ENCODE peak calls at places on chromosomes 13 and 19, in six cellular contexts. M, O, Y, Q, Z and S are unnamed samples.
A peak's percentile ranks its signal among the peaks of the same experiment; 100 is the strongest.

GRCh38 chr13:98129059-98129741 is 13.7 kb upstream of the FARP1 start:
- DNase-seq in Z (no peak), M (no peak), Y (no peak), O (peak; percentile 8), Q (peak; percentile 77), S (no peak)

GRCh38 chr13:52599037-52599852 is 43.0 kb upstream of the HNRNPA1L2 start:
- DNase-seq in Q (peak; percentile 71), O (no peak), Y (no peak), M (no peak), Z (no peak), S (no peak)

GRCh38 chr13:24226762-24227161 is 66.2 kb downstream of the SPATA13 start:
- DNase-seq in Z (no peak), M (no peak), Y (no peak), O (no peak), Q (no peak), S (no peak)

GRCh38 chr19:45938733-45939319 is 24.2 kb upstream of the NANOS2 start:
- DNase-seq in O (no peak), Y (no peak), Q (no peak), M (no peak), Z (no peak), S (no peak)

GRCh38 chr13:83333614-83334388 is 548.5 kb downstream of the SLITRK1 start:
- DNase-seq in Y (no peak), Z (no peak), O (no peak), M (no peak), Q (no peak), S (no peak)

GRCh38 chr19:36051236-36051635 is 2.8 kb downstream of the THAP8 start:
- DNase-seq in Z (no peak), O (peak; percentile 85), Q (no peak), Y (no peak), M (no peak), S (no peak)

GRCh38 chr13:68988176-68988575 is 1119.5 kb upstream of the ATXN8OS start:
- DNase-seq in Z (no peak), Y (no peak), M (no peak), O (no peak), Q (no peak), S (no peak)

GRCh38 chr19:31436121-31436776 is 87.0 kb upstream of the TSHZ3 start:
- DNase-seq in Q (peak; percentile 24), Y (peak; percentile 63), O (no peak), M (no peak), Z (no peak), S (peak; percentile 45)

GRCh38 chr13:53068841-53069520 is 40.4 kb downstream of the OLFM4 start:
- DNase-seq in M (no peak), Z (no peak), O (no peak), Q (no peak), Y (no peak), S (no peak)

GRCh38 chr19:32498641-32499200 is 82.3 kb upstream of the PDCD5 start:
- DNase-seq in Y (no peak), Q (no peak), M (no peak), O (no peak), Z (no peak), S (no peak)

GRCh38 chr19:45137179-45137761 is 23.5 kb downstream of the NKPD1 start:
- DNase-seq in Q (no peak), Y (no peak), Z (no peak), M (no peak), O (no peak), S (no peak)

GRCh38 chr13:113754691-113755090 is 4.3 kb upstream of the TMEM255B start:
- DNase-seq in Z (no peak), M (no peak), Q (no peak), Y (no peak), O (no peak), S (no peak)

GRCh38 chr13:92126399-92126798 is 728.0 kb downstream of the GPC5 start:
- DNase-seq in Q (no peak), O (no peak), M (no peak), Z (no peak), Y (no peak), S (no peak)

GRCh38 chr19:35739275-35740107 is 2.8 kb downstream of the IGFLR1 start:
- DNase-seq in Z (no peak), O (no peak), M (no peak), Y (no peak), Q (no peak), S (no peak)

GRCh38 chr13:22793598-22794134 is 387.1 kb upstream of the SGCG start:
- DNase-seq in Z (no peak), Y (no peak), M (no peak), O (no peak), Q (no peak), S (peak; percentile 51)

GRCh38 chr19:54209058-54209747 is 8.5 kb downstream of the RPS9 start:
- DNase-seq in M (no peak), O (peak; percentile 67), Q (no peak), Y (no peak), Z (no peak), S (peak; percentile 48)

GRCh38 chr13:80955487-80955886 is 614.6 kb upstream of the SPRY2 start:
- DNase-seq in M (no peak), Y (no peak), Z (no peak), O (no peak), Q (no peak), S (no peak)

GRCh38 chr19:55418185-55418584 is 10.6 kb upstream of the UBE2S start:
- DNase-seq in M (peak; percentile 67), Q (peak; percentile 91), Y (peak; percentile 86), O (peak; percentile 73), Z (peak; percentile 41), S (peak; percentile 53)

GRCh38 chr19:14775855-14776254 is 2.5 kb downstream of the ADGRE2 start:
- DNase-seq in Y (no peak), Z (no peak), Q (no peak), O (peak; percentile 31), M (no peak), S (peak; percentile 18)

GRCh38 chr13:74661851-74662250 is 527.6 kb upstream of the KLF12 start:
- DNase-seq in O (no peak), M (no peak), Z (no peak), Q (no peak), Y (no peak), S (no peak)

GRCh38 chr13:84393981-84394625 is 511.8 kb upstream of the SLITRK1 start:
- DNase-seq in O (no peak), M (no peak), Z (no peak), Y (no peak), Q (no peak), S (no peak)

GRCh38 chr13:21831654-21832324 is 160.9 kb downstream of the FGF9 start:
- DNase-seq in Z (no peak), Q (no peak), O (no peak), Y (no peak), M (no peak), S (no peak)

GRCh38 chr13:109655611-109656010 is 130.8 kb downstream of the IRS2 start:
- DNase-seq in O (no peak), Z (no peak), M (no peak), Q (no peak), Y (no peak), S (no peak)

GRCh38 chr13:35851238-35851814 is 279.9 kb downstream of the DCLK1 start:
- DNase-seq in Y (no peak), M (no peak), Q (no peak), Z (no peak), O (no peak), S (no peak)

GRCh38 chr19:16509141-16510061 is 13.2 kb downstream of the C19orf44 start:
- DNase-seq in Z (no peak), M (no peak), Q (peak; percentile 36), O (no peak), Y (no peak), S (peak; percentile 68)

GRCh38 chr13:78247362-78247761 is 328.7 kb upstream of the EDNRB start:
- DNase-seq in Y (no peak), Q (no peak), O (no peak), M (no peak), Z (no peak), S (no peak)

GRCh38 chr13:99657848-99658265 is 156.6 kb downstream of the TM9SF2 start:
- DNase-seq in O (peak; percentile 68), Z (no peak), M (no peak), Q (no peak), Y (peak; percentile 29), S (no peak)

GRCh38 chr19:44580366-44580895 is 32.9 kb upstream of the IGSF23 start:
- DNase-seq in O (no peak), Y (no peak), Q (no peak), Z (no peak), M (no peak), S (no peak)

GRCh38 chr13:110062777-110063442 is 244.0 kb downstream of the COL4A1 start:
- DNase-seq in Y (no peak), Z (no peak), O (no peak), Q (no peak), M (no peak), S (no peak)

GRCh38 chr19:3405261-3405653 is 38.9 kb downstream of the NFIC start:
- DNase-seq in Q (no peak), Z (no peak), O (no peak), M (no peak), Y (no peak), S (no peak)
- H4K91ac ChIP-seq in Q (peak overlapping the region; percentile 98), Z (no peak overlapping the region), O (no peak overlapping the region), M (no peak overlapping the region), Y (no peak overlapping the region), S (no peak overlapping the region)

GRCh38 chr13:97026759-97027555 is 32.7 kb upstream of the OXGR1 start:
- DNase-seq in Z (no peak), O (no peak), Q (no peak), Y (no peak), M (no peak), S (peak; percentile 69)
- H4K91ac ChIP-seq in Z (no peak overlapping the region), O (no peak overlapping the region), Q (no peak overlapping the region), Y (no peak overlapping the region), M (no peak overlapping the region), S (peak overlapping the region; percentile 90)

DNA sequence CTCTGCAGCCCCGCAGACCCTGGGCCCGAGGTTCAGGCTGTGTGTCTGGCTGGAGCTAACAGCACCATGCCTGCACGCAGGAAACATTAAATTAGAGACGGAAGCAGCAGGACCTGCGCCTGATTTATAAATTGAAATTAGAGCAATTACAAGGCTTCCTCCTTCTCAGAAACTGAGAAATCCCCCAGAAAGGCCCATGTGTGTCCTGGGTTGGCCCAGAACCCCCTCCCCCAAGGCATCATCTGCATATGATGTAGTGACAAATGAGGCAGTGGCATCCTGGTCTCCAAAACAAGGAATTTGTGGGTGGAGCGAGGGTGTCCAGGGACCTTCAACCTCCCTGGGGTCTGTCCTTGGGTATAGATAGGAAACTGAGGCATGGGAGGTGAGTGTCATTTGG is 27.2 kb upstream of the SEMA6B start:
- DNase-seq in Q (no peak), Y (no peak), Z (no peak), M (no peak), O (no peak), S (no peak)
- H4K91ac ChIP-seq in Q (no peak overlapping the region), Y (no peak overlapping the region), Z (no peak overlapping the region), M (no peak overlapping the region), O (no peak overlapping the region), S (no peak overlapping the region)

DNA sequence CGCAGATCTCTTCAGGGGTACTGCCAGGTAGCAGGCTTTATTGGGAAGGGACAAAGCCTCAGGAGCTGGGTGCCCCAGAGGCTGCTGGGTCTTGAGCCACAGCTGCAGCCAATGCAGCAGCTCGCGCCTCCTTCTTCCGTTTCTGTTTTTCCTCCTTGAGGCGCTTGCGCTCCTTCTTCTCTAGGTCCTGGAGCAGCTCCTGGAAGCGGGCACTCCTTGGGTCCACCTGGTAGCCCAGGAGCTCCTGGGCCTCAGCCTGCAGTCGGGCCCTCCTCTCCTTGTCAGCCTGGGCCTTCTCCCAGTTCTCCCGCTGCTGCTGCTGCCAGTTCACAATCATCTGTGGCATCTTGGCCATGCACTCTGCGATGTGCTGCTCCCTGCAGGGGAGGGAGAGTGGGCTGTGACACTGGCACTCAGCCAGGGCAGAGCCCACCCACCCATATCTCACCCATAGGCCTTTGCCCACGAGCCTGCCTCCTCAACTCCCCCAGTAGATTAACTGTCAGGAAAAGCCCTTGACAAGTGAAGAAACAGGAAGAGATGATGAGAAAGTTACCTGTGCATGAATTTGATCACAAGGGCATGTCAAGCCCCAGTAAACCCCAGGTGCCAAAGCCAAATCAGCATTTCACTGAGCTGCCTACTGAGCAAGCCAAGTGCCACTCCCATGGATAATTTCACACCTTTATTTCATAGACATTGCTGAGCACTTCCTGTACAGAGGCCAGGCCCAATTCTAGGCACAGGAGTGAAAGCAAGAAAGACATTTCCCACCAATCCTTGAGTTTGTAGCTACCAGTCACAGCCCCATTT is 2.7 kb downstream of the GADD45GIP1 start:
- DNase-seq in Y (no peak), Q (no peak), Z (no peak), M (no peak), O (no peak), S (no peak)
- H4K91ac ChIP-seq in Y (no peak overlapping the region), Q (no peak overlapping the region), Z (no peak overlapping the region), M (no peak overlapping the region), O (no peak overlapping the region), S (no peak overlapping the region)